ENCODE peak calls at places on chromosomes 1 and 21, in six cellular contexts. Y is small intestine; E is lower lobe of right lung; Z is mucosa of descending colon; Q is breast epithelium; I is effector memory CD4-positive, alpha-beta T cell. G is an unnamed sample.

GRCh38 chr1:26524181-26524580 is 5.4 kb upstream of the RPS6KA1 start:
- DNase-seq in Q (no peak), E (no peak), Z (no peak), Y (no peak), I (no peak), G (no peak)

GRCh38 chr1:59994302-59995198 is 68.0 kb upstream of the CYP2J2 start:
- DNase-seq in Z (no peak), Y (no peak), Q (no peak), I (no peak), E (no peak), G (no peak)

GRCh38 chr1:42737257-42737656 is 2.8 kb downstream of the CLDN19 start:
- DNase-seq in Q (peak; percentile 73), Y (peak; percentile 48), Z (peak; percentile 78), I (no peak), E (no peak), G (no peak)

GRCh38 chr1:205001101-205001620 is 41.9 kb upstream of the CNTN2 start:
- DNase-seq in Z (no peak), I (no peak), E (no peak), Q (no peak), Y (no peak), G (no peak)

GRCh38 chr1:82838066-82838465 is 1037.3 kb downstream of the ADGRL2 start:
- DNase-seq in I (no peak), E (no peak), Q (no peak), Z (no peak), Y (no peak), G (no peak)

GRCh38 chr1:172138636-172139035 is 281.8 kb upstream of the C1orf105 start:
- DNase-seq in I (no peak), Z (no peak), Y (no peak), Q (no peak), E (no peak), G (no peak)

GRCh38 chr1:221286399-221286798 is 407.2 kb downstream of the HLX start:
- DNase-seq in I (no peak), Q (no peak), E (no peak), Y (no peak), Z (no peak), G (no peak)

GRCh38 chr1:58155418-58156123 is 391.0 kb downstream of the OMA1 start:
- DNase-seq in Y (peak; percentile 11), E (no peak), Q (no peak), I (no peak), Z (no peak), G (no peak)

GRCh38 chr1:151147685-151148084 is 1.3 kb upstream of the SEMA6C start:
- DNase-seq in Z (no peak), I (no peak), E (no peak), Q (no peak), Y (peak; percentile 91), G (no peak)
- H3K4me3 ChIP-seq in Z (no peak overlapping the region), I (no peak overlapping the region), E (no peak overlapping the region), Q (no peak overlapping the region), Y (no peak overlapping the region), G (no peak overlapping the region)

DNA sequence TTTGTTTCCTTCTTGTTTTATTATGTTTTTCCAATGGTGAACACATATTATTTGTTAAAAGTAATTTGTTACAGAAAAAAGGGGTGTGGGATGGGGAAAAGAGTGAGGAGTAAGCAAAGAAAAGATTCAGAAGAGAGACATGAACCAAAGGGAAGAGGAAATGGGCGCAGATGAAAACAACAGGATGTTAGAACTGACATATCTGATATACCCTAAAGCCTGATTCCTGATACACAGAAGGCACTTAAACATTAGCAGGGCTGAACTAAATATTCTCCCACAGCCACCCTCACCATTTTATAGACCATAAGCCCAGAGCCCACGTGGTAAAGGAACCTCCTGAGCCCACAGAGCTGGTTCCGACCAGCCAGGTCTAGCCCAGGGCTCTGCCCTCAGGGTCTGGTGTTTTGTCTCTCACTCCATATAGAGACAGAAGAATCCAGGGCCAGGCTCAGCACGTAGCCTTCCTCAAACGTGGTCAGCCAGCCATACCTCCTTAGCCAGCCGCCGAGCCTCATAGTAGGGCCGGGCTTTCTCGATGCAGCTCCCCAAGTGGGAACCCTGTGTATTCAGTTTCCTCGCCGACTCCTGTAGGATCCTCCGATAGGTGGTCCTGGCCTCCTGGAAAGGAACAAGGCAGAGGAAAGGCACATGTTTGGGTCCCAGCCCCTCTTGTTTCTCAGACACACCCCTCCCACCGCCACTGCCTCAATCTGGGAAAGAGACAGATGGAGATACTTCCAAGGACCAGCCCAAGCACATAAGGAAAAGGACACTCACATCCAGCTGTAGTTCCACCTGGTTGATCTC is 9.5 kb downstream of the SH3BP5L start:
- DNase-seq in E (no peak), Z (no peak), I (no peak), Y (no peak), Q (no peak), G (no peak)
- H3K4me1 ChIP-seq in E (peaks cover 33% of the 10 kb centered on the region), Z (no peaks in the 10 kb centered on the region), I (peaks cover 26% of the 10 kb centered on the region), Y (no peaks in the 10 kb centered on the region), Q (no peaks in the 10 kb centered on the region), G (peaks cover 52% of the 10 kb centered on the region)

DNA sequence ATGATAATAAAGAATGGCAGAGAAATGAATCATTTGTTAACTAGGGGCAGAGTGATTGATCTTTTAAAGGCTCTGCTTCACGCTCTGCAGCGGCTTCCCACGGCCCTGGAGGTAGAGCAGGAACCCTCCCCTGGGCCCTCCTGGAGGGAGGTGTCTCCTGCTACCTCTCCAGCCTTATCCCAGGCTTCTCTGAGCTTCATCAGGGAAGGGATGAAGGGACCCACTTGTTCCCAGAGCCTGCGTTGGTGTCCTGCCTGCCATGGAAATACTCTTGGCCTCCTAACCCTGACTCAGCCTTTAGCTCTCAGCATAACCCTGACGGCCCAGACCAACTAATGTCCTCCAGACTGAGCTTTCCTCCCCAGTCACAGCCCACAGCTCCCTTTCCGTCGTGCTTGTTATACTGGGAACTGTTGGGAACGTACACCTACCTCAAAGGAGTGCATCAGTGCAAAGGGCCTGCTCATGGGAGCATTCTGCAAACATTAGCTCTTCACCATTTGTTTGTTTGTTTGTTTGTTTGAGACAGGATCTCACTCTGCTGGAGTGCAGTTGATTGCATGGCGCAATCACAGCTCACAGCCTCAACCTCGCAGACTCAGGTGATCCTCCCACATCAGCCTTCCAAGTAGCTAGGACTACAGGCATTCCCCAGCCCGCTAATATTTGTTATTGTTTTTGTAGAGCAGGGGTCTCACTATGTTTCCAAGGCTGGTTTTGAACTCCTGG is 17.4 kb upstream of the HNRNPU start:
- DNase-seq in Q (no peak), Y (no peak), I (no peak), Z (no peak), E (no peak), G (no peak)
- H3K4me3 ChIP-seq in Q (no peak overlapping the region), Y (no peak overlapping the region), I (no peak overlapping the region), Z (no peak overlapping the region), E (no peak overlapping the region), G (no peak overlapping the region)

GRCh38 chr1:8473892-8474300 is 156.0 kb downstream of the SLC45A1 start:
- DNase-seq in Q (no peak), Y (no peak), I (no peak), E (no peak), Z (no peak), G (no peak)

GRCh38 chr1:8472668-8473067 is 154.8 kb downstream of the SLC45A1 start:
- DNase-seq in I (no peak), E (no peak), Q (no peak), Y (no peak), Z (no peak), G (peak; percentile 37)

GRCh38 chr1:8476021-8476420 is 158.1 kb downstream of the SLC45A1 start:
- DNase-seq in E (no peak), Z (no peak), I (no peak), Y (no peak), Q (no peak), G (no peak)

GRCh38 chr1:8473121-8473891 is 155.4 kb downstream of the SLC45A1 start:
- DNase-seq in E (no peak), I (no peak), Y (no peak), Q (no peak), Z (no peak), G (no peak)

GRCh38 chr1:8474369-8474768 is 156.5 kb downstream of the SLC45A1 start:
- DNase-seq in Y (no peak), E (no peak), I (no peak), Z (no peak), Q (no peak), G (no peak)
- H3K4me1 ChIP-seq in Y (no peaks in the 10 kb centered on the region), E (peaks cover 25% of the 10 kb centered on the region), I (no peaks in the 10 kb centered on the region), Z (no peaks in the 10 kb centered on the region), Q (no peaks in the 10 kb centered on the region), G (peaks cover 15% of the 10 kb centered on the region)

GRCh38 chr1:56625823-56626222 is 19.3 kb upstream of the PRKAA2 start:
- DNase-seq in Z (no peak), Q (no peak), I (no peak), Y (no peak), E (no peak), G (no peak)

GRCh38 chr1:56627636-56628039 is 17.5 kb upstream of the PRKAA2 start:
- DNase-seq in Y (no peak), E (no peak), I (no peak), Q (no peak), Z (no peak), G (no peak)

GRCh38 chr1:56627019-56627635 is 18.0 kb upstream of the PRKAA2 start:
- DNase-seq in Q (no peak), E (no peak), Z (no peak), I (no peak), Y (no peak), G (no peak)

GRCh38 chr1:56631901-56632300 is 13.2 kb upstream of the PRKAA2 start:
- DNase-seq in E (no peak), Q (no peak), Y (no peak), I (no peak), Z (no peak), G (no peak)

GRCh38 chr1:56626546-56626945 is 18.6 kb upstream of the PRKAA2 start:
- DNase-seq in Y (no peak), Z (no peak), Q (no peak), I (no peak), E (no peak), G (no peak)
- H3K4me3 ChIP-seq in Y (no peak overlapping the region), Z (no peak overlapping the region), Q (no peak overlapping the region), I (no peak overlapping the region), E (no peak overlapping the region), G (no peak overlapping the region)

GRCh38 chr21:17527240-17527639 is 14.4 kb downstream of the CXADR start:
- DNase-seq in E (no peak), Y (peak; percentile 41), Z (no peak), Q (no peak), I (no peak), G (no peak)

GRCh38 chr21:17526771-17527170 is 13.9 kb downstream of the CXADR start:
- DNase-seq in E (no peak), Y (no peak), Q (no peak), Z (no peak), I (no peak), G (no peak)

GRCh38 chr21:17524635-17525034 is 11.8 kb downstream of the CXADR start:
- DNase-seq in I (no peak), Q (no peak), E (no peak), Z (no peak), Y (no peak), G (no peak)

GRCh38 chr21:17529648-17530047 is 16.8 kb downstream of the CXADR start:
- DNase-seq in Z (no peak), I (no peak), Y (no peak), E (no peak), Q (no peak), G (no peak)

DNA sequence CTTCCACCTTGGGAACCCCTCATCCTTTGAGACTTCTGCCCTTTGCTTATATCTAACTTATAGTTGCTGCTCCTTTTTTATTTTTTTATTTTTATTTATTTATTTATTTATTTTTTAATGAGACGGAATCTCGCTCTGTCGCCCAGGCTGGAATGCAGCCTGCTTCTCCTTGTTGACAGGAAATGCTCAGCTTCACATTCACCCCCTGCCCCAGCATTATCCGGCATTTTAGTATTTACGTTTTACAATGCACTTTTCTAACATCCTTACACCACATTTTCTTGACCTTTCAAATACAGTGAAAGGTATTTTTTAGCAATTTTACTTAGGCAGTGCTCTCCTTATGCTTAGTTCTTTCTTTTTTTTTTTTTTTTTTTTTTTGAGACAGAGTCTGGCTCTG is 14.9 kb downstream of the CXADR start:
- DNase-seq in I (no peak), Q (no peak), E (no peak), Y (no peak), Z (no peak), G (no peak)
- H3K4me1 ChIP-seq in I (no peaks in the 10 kb centered on the region), Q (no peaks in the 10 kb centered on the region), E (peaks cover 10% of the 10 kb centered on the region), Y (no peaks in the 10 kb centered on the region), Z (peaks cover 15% of the 10 kb centered on the region), G (no peaks in the 10 kb centered on the region)

G was measured in CD4-positive, alpha-beta memory T cell.